ENCODE peak calls at places on chromosomes 5 and 9, in nine cellular contexts. L is fibroblast of the aortic adventitia; P is glutamatergic neuron; Z is neuronal stem cell; T is iris pigment epithelial cell; I is gastrocnemius medialis; S is germinal center; F is activated naive CD4-positive, alpha-beta T cell; U is naive thymus-derived CD8-positive, alpha-beta T cell. W is an unnamed sample.

GRCh38 chr5:181153814-181154213 is 6.4 kb downstream of the OR2V2 start:
- DNase-seq in U (no peak), F (no peak), I (no peak), S (no peak), L (no peak), P (no peak), T (no peak), Z (no peak), W (no peak)

GRCh38 chr5:162683280-162683679 is 615.7 kb downstream of the GABRG2 start:
- DNase-seq in P (no peak), S (no peak), T (no peak), I (no peak), U (no peak), F (no peak), L (no peak), Z (no peak), W (no peak)

GRCh38 chr9:134689320-134690181 is 47.9 kb downstream of the COL5A1 start:
- DNase-seq in I (peak), S (peak), T (peak), L (peak), P (peak), Z (peak), U (no peak), F (no peak), W (peak)

GRCh38 chr9:33165263-33166151 is 1.6 kb downstream of the B4GALT1 start:
- DNase-seq in T (peak), U (no peak), S (peak), P (no peak), Z (no peak), I (peak), L (peak), F (no peak), W (peak)

GRCh38 chr5:34721359-34721758 is 65.2 kb downstream of the RAI14 start:
- DNase-seq in P (no peak), U (no peak), Z (no peak), L (peak), F (no peak), T (peak), S (no peak), I (no peak), W (no peak)

GRCh38 chr9:113585555-113585954 is 122.0 kb downstream of the RGS3 start:
- DNase-seq in Z (no peak), L (no peak), S (no peak), I (no peak), T (no peak), U (no peak), F (no peak), P (no peak), W (peak)

GRCh38 chr5:103098993-103099392 is 20.9 kb downstream of the GIN1 start:
- DNase-seq in S (no peak), P (no peak), Z (no peak), I (no peak), F (no peak), L (no peak), U (no peak), T (no peak), W (no peak)

GRCh38 chr5:91101777-91102379 is 281.2 kb downstream of the ARRDC3 start:
- DNase-seq in T (peak), P (peak), F (peak), U (peak), S (peak), L (peak), I (peak), Z (peak), W (peak)

GRCh38 chr5:153523831-153524230 is 33.4 kb downstream of the GRIA1 start:
- DNase-seq in S (no peak), Z (no peak), L (peak), I (no peak), P (no peak), U (no peak), T (peak), F (no peak), W (peak)

GRCh38 chr9:14260101-14260500 is 53.8 kb downstream of the NFIB start:
- DNase-seq in T (peak), F (no peak), U (no peak), L (no peak), S (no peak), Z (no peak), P (no peak), I (no peak), W (no peak)

GRCh38 chr9:88532320-88532719 is 2.7 kb upstream of the NXNL2 start:
- DNase-seq in Z (peak), T (peak), F (no peak), L (peak), U (no peak), S (no peak), P (peak), I (no peak), W (peak)

GRCh38 chr5:6820851-6821479 is 107.7 kb downstream of the TENT4A start:
- DNase-seq in I (no peak), U (peak), S (peak), F (no peak), Z (peak), T (peak), L (peak), P (peak), W (no peak)

GRCh38 chr5:91079037-91079436 is 304.1 kb downstream of the ARRDC3 start:
- DNase-seq in L (no peak), Z (no peak), F (no peak), I (no peak), T (peak), U (no peak), P (no peak), S (no peak), W (no peak)

GRCh38 chr5:142849880-142850279 is 79.7 kb downstream of the ARHGAP26 start:
- DNase-seq in P (no peak), L (no peak), S (no peak), Z (no peak), F (no peak), U (no peak), T (no peak), I (no peak), W (no peak)

GRCh38 chr9:2053883-2054845 is 39.0 kb downstream of the SMARCA2 start:
- DNase-seq in F (peak), S (peak), P (no peak), L (peak), T (peak), U (peak), Z (no peak), I (peak), W (no peak)

GRCh38 chr5:115079934-115080623 is 89.6 kb downstream of the TRIM36 start:
- DNase-seq in T (no peak), Z (no peak), S (no peak), P (no peak), U (no peak), F (no peak), I (no peak), L (no peak), W (no peak)

GRCh38 chr5:33491941-33492340 is 51.2 kb downstream of the TARS1 start:
- DNase-seq in Z (no peak), U (no peak), I (no peak), S (no peak), T (peak), P (no peak), F (no peak), L (peak), W (no peak)

GRCh38 chr9:98329904-98330303 is 74.5 kb upstream of the TBC1D2 start:
- DNase-seq in L (no peak), F (no peak), U (no peak), P (no peak), S (no peak), T (no peak), Z (no peak), I (no peak), W (no peak)

GRCh38 chr5:41772785-41773442 is 97.3 kb downstream of the OXCT1 start:
- DNase-seq in U (no peak), I (no peak), Z (no peak), T (no peak), F (no peak), S (no peak), L (no peak), P (no peak), W (no peak)

GRCh38 chr9:137252555-137253506 is 1.7 kb downstream of the STPG3 start:
- DNase-seq in P (no peak), Z (no peak), F (no peak), I (no peak), S (no peak), L (no peak), T (no peak), U (no peak), W (no peak)

GRCh38 chr5:108560581-108560980 is 178.7 kb upstream of the FBXL17 start:
- DNase-seq in P (no peak), T (peak), I (peak), L (peak), F (no peak), S (no peak), Z (no peak), U (no peak), W (peak)